ENCODE peak calls at places on chromosomes 5 and 9, in nine cellular contexts. D, F, K, C, H, Q, M, I and O are unnamed samples.

GRCh38 chr5:58224661-58225060 is 235.2 kb downstream of the PLK2 start:
- DNase-seq in K (no peak), D (no peak), M (no peak), I (no peak), F (no peak), H (no peak), C (no peak), Q (no peak), O (no peak)

GRCh38 chr5:91126888-91127287 is 256.2 kb downstream of the ARRDC3 start:
- DNase-seq in Q (no peak), M (no peak), D (no peak), F (no peak), C (no peak), K (no peak), H (no peak), I (no peak), O (no peak)

GRCh38 chr5:14144586-14145355 is 1.6 kb downstream of the TRIO start:
- DNase-seq in I (peak; percentile 72), M (peak; percentile 86), C (no peak), F (peak; percentile 80), Q (peak; percentile 79), H (no peak), K (peak; percentile 78), D (peak; percentile 66), O (no peak)

GRCh38 chr5:34898258-34898895 is 16.9 kb downstream of the RAD1 start:
- DNase-seq in Q (peak; percentile 76), M (peak; percentile 79), C (peak; percentile 61), F (peak; percentile 82), K (peak; percentile 59), H (peak; percentile 49), D (peak; percentile 59), I (peak; percentile 70), O (peak; percentile 48)

GRCh38 chr9:121984726-121985402 is 108.2 kb downstream of the TTLL11 start:
- DNase-seq in D (peak; percentile 88), Q (no peak), K (no peak), M (peak; percentile 97), I (no peak), F (no peak), C (no peak), H (peak; percentile 49), O (no peak)

GRCh38 chr9:134987376-134987775 is 69.7 kb upstream of the FCN1 start:
- DNase-seq in K (no peak), F (no peak), D (no peak), I (no peak), Q (no peak), M (no peak), H (no peak), C (no peak), O (no peak)

GRCh38 chr5:60851681-60852080 is 7.6 kb upstream of the ELOVL7 start:
- DNase-seq in F (no peak), C (no peak), D (no peak), M (no peak), I (no peak), H (no peak), K (no peak), Q (no peak), O (no peak)

GRCh38 chr9:127707766-127708165 is 978 bp downstream of the CFAP157 start:
- DNase-seq in K (no peak), M (no peak), C (no peak), Q (peak; percentile 88), D (no peak), F (no peak), I (no peak), H (no peak), O (no peak)

GRCh38 chr5:9512452-9512851 is 33.4 kb downstream of the SEMA5A start:
- DNase-seq in Q (no peak), M (peak; percentile 67), C (no peak), K (no peak), D (no peak), H (no peak), I (no peak), F (no peak), O (no peak)

GRCh38 chr5:75951716-75952115 is 131.5 kb upstream of the SV2C start:
- DNase-seq in I (no peak), C (no peak), F (no peak), D (no peak), K (no peak), H (no peak), Q (no peak), M (no peak), O (no peak)

GRCh38 chr5:111494350-111494999 is 17.9 kb downstream of the STARD4 start:
- DNase-seq in C (no peak), Q (peak; percentile 48), H (no peak), K (no peak), D (no peak), M (peak; percentile 16), F (no peak), I (no peak), O (no peak)

GRCh38 chr9:111740739-111741138 is 54.0 kb downstream of the SHOC1 start:
- DNase-seq in C (no peak), K (no peak), I (no peak), M (no peak), Q (no peak), H (no peak), F (no peak), D (no peak), O (no peak)

GRCh38 chr9:82513242-82513750 is 524.7 kb downstream of the SPATA31D1 start:
- DNase-seq in F (no peak), D (no peak), K (no peak), Q (no peak), C (no peak), H (peak; percentile 55), I (no peak), M (no peak), O (no peak)

GRCh38 chr5:143052967-143053682 is 282.9 kb downstream of the ARHGAP26 start:
- DNase-seq in M (no peak), H (no peak), I (no peak), C (no peak), D (no peak), K (no peak), Q (no peak), F (no peak), O (no peak)

GRCh38 chr5:44885903-44886302 is 77.2 kb downstream of the MRPS30 start:
- DNase-seq in D (no peak), I (no peak), Q (no peak), M (no peak), K (no peak), F (no peak), H (no peak), C (no peak), O (no peak)

GRCh38 chr9:77475641-77476473 is 172.3 kb downstream of the GNA14 start:
- DNase-seq in K (no peak), H (no peak), Q (no peak), C (no peak), D (peak; percentile 40), I (no peak), F (no peak), M (peak; percentile 83), O (peak; percentile 26)

GRCh38 chr9:91711755-91712591 is 238.1 kb downstream of the ROR2 start:
- DNase-seq in C (no peak), K (no peak), D (no peak), M (peak; percentile 7), Q (peak; percentile 37), I (no peak), H (no peak), F (no peak), O (no peak)

GRCh38 chr9:137045294-137046093 is 483 bp downstream of the NPDC1 start:
- DNase-seq in D (peak; percentile 32), K (peak; percentile 73), I (peak; percentile 61), F (peak; percentile 76), C (no peak), Q (peak; percentile 42), M (peak; percentile 55), H (no peak), O (no peak)

GRCh38 chr9:135372501-135373008 is 107.0 kb upstream of the PPP1R26 start:
- DNase-seq in Q (no peak), H (no peak), F (no peak), M (no peak), I (no peak), C (no peak), K (no peak), D (no peak), O (no peak)

GRCh38 chr5:151288180-151288579 is 15.4 kb downstream of the SLC36A3 start:
- DNase-seq in H (no peak), F (no peak), Q (peak; percentile 68), C (no peak), I (no peak), K (no peak), D (no peak), M (no peak), O (no peak)

GRCh38 chr9:16286160-16286559 is 584.3 kb downstream of the BNC2 start:
- DNase-seq in I (no peak), D (no peak), F (no peak), Q (no peak), M (no peak), C (peak; percentile 19), K (no peak), H (no peak), O (no peak)

GRCh38 chr9:134597957-134598883 is 43.4 kb upstream of the COL5A1 start:
- DNase-seq in F (peak; percentile 28), I (no peak), K (no peak), M (no peak), H (no peak), D (no peak), C (no peak), Q (no peak), O (no peak)